ENCODE peak calls at places on chromosomes 2 and 18, in four cellular contexts. H is H1, F is GM12878, X is HepG2. B is an unnamed sample.

GRCh38 chr2:55107428-55107827 is 57.2 kb upstream of the RTN4 start:
- DNase-seq in X (no peak), H (no peak), F (no peak), B (no peak)

GRCh38 chr18:67194886-67195285 is 321.6 kb downstream of the DSEL start:
- DNase-seq in F (no peak), H (no peak), X (no peak), B (no peak)

GRCh38 chr2:85585781-85586105 is 1.5 kb downstream of the VAMP5 start:
- DNase-seq in X (no peak), H (no peak), F (no peak), B (no peak)

GRCh38 chr2:219109468-219109867 is 48.7 kb upstream of the IHH start:
- DNase-seq in F (no peak), X (no peak), H (peak; percentile 27), B (no peak)

GRCh38 chr2:151007365-151007764 is 254.3 kb downstream of the RBM43 start:
- DNase-seq in F (no peak), X (no peak), H (no peak), B (no peak)

GRCh38 chr2:207150294-207150693 is 15.5 kb downstream of the KLF7 start:
- DNase-seq in H (no peak), X (no peak), F (no peak), B (no peak)

GRCh38 chr2:203484266-203485112 is 50.6 kb downstream of the RAPH1 start:
- DNase-seq in X (peak; percentile 46), F (peak; percentile 40), H (no peak), B (no peak)

GRCh38 chr2:128291844-128292598 is 26.6 kb downstream of the HS6ST1 start:
- DNase-seq in H (no peak), X (no peak), F (no peak), B (no peak)

GRCh38 chr2:95317123-95317500 is 20.0 kb downstream of the KCNIP3 start:
- DNase-seq in X (no peak), H (no peak), F (no peak), B (no peak)

GRCh38 chr2:54052825-54053718 is 62.3 kb upstream of the ACYP2 start:
- DNase-seq in H (no peak), X (no peak), F (no peak), B (peak; percentile 14)

GRCh38 chr2:217650229-217650628 is 352.6 kb downstream of the TNS1 start:
- DNase-seq in X (no peak), H (no peak), F (no peak), B (no peak)

GRCh38 chr2:38499921-38500634 is 102.7 kb downstream of the HNRNPLL start:
- DNase-seq in H (no peak), F (no peak), X (no peak), B (no peak)

GRCh38 chr2:149148195-149149006 is 109.9 kb downstream of the LYPD6B start:
- DNase-seq in F (no peak), H (no peak), X (no peak), B (no peak)

DNA sequence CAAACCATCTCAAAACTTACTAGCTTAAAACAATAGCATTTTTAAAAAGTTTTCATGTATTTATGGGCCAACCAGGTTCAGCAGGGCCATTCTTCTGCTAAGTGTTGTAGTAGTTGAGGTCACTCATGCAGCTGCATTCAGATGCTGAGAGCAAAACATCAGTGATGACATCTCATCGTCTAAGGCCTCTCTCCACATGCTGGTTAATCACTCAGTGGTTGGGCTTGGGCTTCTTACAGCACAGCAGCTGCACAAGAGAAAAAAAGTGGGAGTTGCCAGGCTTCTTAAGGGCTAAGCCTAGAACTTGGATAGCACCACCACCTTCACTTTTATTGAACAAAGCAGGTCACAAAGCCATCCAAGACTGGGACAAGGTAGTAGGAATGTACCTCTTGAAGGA is 190.3 kb downstream of the IRS1 start:
- DNase-seq in H (no peak), F (no peak), X (no peak), B (no peak)
- TF ChIP-seq SUZ12 in H (no peak), F (no peak), X (no peak), B (no peak)

DNA sequence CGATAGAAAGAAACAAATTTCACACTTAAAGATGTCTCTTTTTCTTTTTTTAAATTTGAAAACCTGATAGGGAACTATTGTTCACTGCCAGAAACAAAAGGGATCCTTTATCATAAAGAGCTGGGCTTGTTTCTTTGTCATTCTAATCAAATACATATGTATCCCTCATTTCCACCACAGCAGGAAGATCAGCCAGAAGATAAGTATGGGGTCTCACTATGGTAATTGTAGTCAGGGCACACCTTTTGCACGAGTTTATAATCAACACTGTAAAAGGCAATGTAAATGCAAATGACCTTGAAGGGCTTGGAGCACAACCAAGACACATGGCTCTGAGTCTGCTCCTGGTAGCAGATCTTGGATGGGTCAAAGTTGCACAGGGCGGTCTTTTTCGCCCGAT is 109.5 kb downstream of the NXPH2 start:
- DNase-seq in X (no peak), H (no peak), F (no peak), B (no peak)
- TF ChIP-seq SP1 in X (no peak), H (no peak), F (no peak), B (no peak)

GRCh38 chr2:74186038-74186437 is 7.4 kb upstream of the MOB1A start:
- DNase-seq in X (no peak), H (no peak), F (peak; percentile 98), B (no peak)
- TF ChIP-seq SUZ12 in X (no peak), H (no peak), F (no peak), B (no peak)

DNA sequence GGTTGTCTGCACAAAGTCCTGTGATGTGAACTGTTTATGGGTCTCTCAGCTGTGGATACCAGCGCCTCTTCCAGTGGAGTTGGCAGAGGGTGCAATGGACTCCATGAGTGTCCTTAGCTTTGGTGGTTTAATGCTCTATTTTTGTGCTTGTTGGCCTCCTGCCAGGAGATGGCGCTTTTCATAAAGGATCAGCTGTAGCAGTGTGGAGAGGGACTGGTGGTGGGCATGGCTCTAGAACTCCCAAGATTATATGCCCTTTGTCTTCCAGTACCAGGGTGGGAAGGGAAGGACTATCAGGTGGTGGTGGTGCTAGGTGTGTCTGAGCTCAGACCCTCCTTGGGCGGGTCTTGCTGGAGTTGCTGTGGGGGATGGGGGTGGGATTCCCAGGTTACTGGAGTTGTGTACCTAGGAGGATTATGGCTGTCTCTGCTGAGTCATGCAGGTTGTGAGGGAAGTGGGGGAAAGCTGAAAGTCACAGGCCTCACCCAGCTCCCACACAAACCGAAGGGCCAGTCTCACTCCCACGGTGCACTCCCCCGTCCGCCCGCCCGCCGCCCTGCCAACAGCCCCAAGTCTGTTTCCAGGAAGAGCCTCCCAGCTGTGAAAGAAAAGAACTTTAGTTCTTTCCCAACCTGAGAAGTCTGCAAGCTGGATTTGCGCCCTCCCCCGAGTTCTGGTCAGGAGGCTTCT is 108.1 kb downstream of the MARCO start:
- DNase-seq in H (no peak), F (no peak), X (peak; percentile 19), B (peak; percentile 4)
- TF ChIP-seq SP1 in H (no peak), F (no peak), X (no peak), B (no peak)

GRCh38 chr2:225842939-225843338 is 443.4 kb downstream of the NYAP2 start:
- DNase-seq in H (no peak), F (no peak), X (no peak), B (no peak)
- TF ChIP-seq SUZ12 in H (no peak), F (no peak), X (no peak), B (no peak)

GRCh38 chr2:223472771-223473170 is 129.4 kb downstream of the SCG2 start:
- DNase-seq in F (no peak), X (no peak), H (no peak), B (no peak)
- TF ChIP-seq SP1 in F (no peak), X (no peak), H (no peak), B (no peak)

GRCh38 chr18:56517181-56517580 is 121.2 kb downstream of the TXNL1 start:
- DNase-seq in H (no peak), X (no peak), F (no peak), B (no peak)
- TF ChIP-seq SUZ12 in H (no peak), X (no peak), F (no peak), B (no peak)